ENCODE peak calls at places on chromosomes 16 and 17, in four cellular contexts. R is tibial artery, Q is heart right ventricle, D is fibroblast of the aortic adventitia. I is an unnamed sample.

GRCh38 chr16:2174396-2175131 is 19.0 kb downstream of the TRAF7 start:
- DNase-seq in D (no peak), Q (no peak), R (no peak), I (no peak)

GRCh38 chr16:65388592-65388991 is 266.7 kb upstream of the CDH11 start:
- DNase-seq in Q (no peak), D (peak), R (no peak), I (no peak)

GRCh38 chr17:1639549-1639948 is 6.0 kb downstream of the SCARF1 start:
- DNase-seq in Q (no peak), R (no peak), D (no peak), I (no peak)

GRCh38 chr16:17412221-17412620 is 58.5 kb downstream of the XYLT1 start:
- DNase-seq in D (peak), R (no peak), Q (no peak), I (no peak)

GRCh38 chr17:80931421-80932265 is 60.0 kb upstream of the CHMP6 start:
- DNase-seq in Q (no peak), D (peak), R (no peak), I (no peak)

GRCh38 chr17:2776589-2777241 is 19.5 kb upstream of the RAP1GAP2 start:
- DNase-seq in D (no peak), Q (no peak), R (no peak), I (no peak)

GRCh38 chr16:73214825-73215481 is 167.0 kb upstream of the ZFHX3 start:
- DNase-seq in D (peak), R (peak), Q (no peak), I (no peak)

GRCh38 chr17:34822007-34822737 is 139.1 kb downstream of the CCT6B start:
- DNase-seq in R (no peak), Q (no peak), D (no peak), I (no peak)

GRCh38 chr16:78480588-78480987 is 381.1 kb downstream of the WWOX start:
- DNase-seq in R (no peak), Q (no peak), D (no peak), I (no peak)

GRCh38 chr16:3179651-3180050 is 8.4 kb upstream of the OR1F1 start:
- DNase-seq in D (no peak), R (no peak), Q (no peak), I (no peak)

GRCh38 chr16:31331141-31331764 is 23.7 kb upstream of the ITGAX start:
- DNase-seq in R (no peak), D (no peak), Q (no peak), I (no peak)

GRCh38 chr16:105521-105920 is 27.5 kb downstream of the MPG start:
- DNase-seq in D (no peak), Q (no peak), R (no peak), I (no peak)

GRCh38 chr16:68116256-68116853 is 31.2 kb downstream of the NFATC3 start:
- DNase-seq in R (no peak), Q (no peak), D (peak), I (no peak)

GRCh38 chr17:57634713-57635465 is 110.2 kb downstream of the CCDC182 start:
- DNase-seq in D (peak), R (no peak), Q (no peak), I (no peak)

GRCh38 chr16:65672960-65673359 is 551.1 kb upstream of the CDH11 start:
- DNase-seq in R (no peak), Q (no peak), D (peak), I (no peak)

GRCh38 chr17:12070561-12070960 is 49.9 kb downstream of the MAP2K4 start:
- DNase-seq in Q (no peak), D (peak), R (no peak), I (no peak)

DNA sequence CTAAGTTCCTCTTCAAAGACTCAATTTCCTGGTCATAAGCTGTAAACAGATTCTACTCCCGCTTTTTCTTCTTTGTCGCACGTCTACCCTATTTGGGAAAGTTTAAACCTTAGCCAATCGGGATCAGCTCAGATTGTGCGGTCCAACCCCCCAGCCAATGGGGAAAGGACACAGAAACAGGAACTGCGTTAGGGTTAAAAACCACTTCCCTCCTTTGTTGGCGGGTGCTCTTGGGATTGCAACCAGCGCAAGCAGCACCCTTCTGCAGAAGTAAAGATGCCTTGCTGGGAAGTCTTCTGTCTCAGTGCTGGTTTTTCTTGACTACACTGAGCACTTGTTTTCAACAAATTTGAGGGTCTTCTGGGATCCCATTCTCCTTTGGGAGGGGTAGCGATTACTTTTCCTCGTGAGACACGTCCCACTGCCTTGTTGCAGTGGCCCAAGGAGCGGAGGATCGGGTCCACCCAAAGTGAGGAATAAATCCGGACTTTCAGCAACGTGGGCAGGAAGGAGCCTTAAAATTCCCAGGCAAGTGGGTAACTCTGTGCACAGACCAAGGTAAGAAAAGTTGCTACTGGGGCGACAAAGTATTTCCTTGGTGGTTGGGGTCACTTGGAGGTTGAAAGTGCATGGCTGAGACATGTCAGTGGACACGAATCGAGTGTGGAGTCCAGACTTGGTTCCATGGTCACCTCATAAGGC is 1.0 kb upstream of the YPEL3 start:
- DNase-seq in R (no peak), D (no peak), Q (no peak), I (no peak)
- H3K4me3 ChIP-seq in R (peak), D (no peak), Q (peak), I (peak)

DNA sequence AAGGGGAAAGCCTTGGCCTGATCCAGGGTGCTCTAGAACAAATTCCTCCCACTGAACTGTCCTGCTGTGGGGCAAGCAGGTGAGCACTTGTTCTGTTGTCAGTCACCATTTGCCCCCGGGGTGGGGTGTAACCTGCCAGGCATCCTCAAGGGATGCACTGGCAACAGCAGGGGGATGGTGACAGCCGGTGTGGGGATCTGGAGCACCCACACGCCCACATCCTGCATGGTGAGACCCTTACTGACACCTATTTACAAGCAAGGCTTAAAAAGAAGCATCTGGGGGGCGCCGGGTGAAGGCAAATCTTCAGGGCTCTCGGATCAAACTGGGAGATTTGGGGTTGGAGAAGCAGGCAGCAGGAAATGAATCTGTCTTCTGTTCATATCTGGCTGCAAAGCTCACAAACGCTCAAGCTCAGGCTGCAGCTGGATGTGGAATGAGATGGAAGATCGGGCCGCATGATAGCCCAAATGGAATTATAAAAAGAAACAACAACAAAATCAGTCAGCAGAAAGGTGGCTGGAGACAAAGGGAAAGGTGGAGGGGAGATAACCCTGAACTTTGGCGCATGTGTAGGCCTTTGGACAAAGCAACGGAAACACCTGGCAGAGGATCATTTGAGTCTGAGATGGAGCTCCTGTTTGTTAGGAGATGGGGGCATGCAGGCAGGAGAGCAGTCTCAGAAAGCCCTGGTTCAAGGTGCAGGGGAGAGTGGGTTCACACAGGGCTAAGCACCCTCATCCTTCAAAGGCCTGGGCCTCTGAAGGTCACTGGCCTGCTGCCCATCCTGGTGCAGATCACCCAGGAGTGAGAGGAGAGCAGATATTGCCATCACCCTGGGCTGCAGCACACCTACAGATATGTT is 20.9 kb upstream of the NUP93 start:
- DNase-seq in Q (no peak), R (no peak), D (no peak), I (no peak)
- TF ChIP-seq CTCF in Q (no peak), R (no peak), D (no peak), I (no peak)

GRCh38 chr17:40323317-40323716 is 14.3 kb downstream of the RARA start:
- DNase-seq in D (no peak), Q (no peak), R (no peak), I (no peak)
- H3K4me3 ChIP-seq in D (peak), Q (peak), R (no peak), I (no peak)

GRCh38 chr16:74226361-74226979 is 70.1 kb upstream of the PSMD7 start:
- DNase-seq in D (peak), R (no peak), Q (no peak), I (no peak)

GRCh38 chr16:74224828-74225227 is 71.8 kb upstream of the PSMD7 start:
- DNase-seq in R (no peak), Q (no peak), D (peak), I (no peak)

GRCh38 chr16:74225278-74225677 is 71.3 kb upstream of the PSMD7 start:
- DNase-seq in Q (no peak), D (no peak), R (no peak), I (no peak)

GRCh38 chr16:74232831-74233465 is 63.7 kb upstream of the PSMD7 start:
- DNase-seq in Q (no peak), R (no peak), D (no peak), I (no peak)

GRCh38 chr16:74230126-74230525 is 66.5 kb upstream of the PSMD7 start:
- DNase-seq in D (no peak), R (no peak), Q (no peak), I (no peak)
- TF ChIP-seq CTCF in D (no peak), R (no peak), Q (no peak), I (no peak)

I was measured in pancreas.